ENCODE peak calls at places on chromosome 17, in ten cellular contexts. O is stomach, B is spleen, J is Peyer's patch, V is GM12878, A is tibial nerve, L is gastrocnemius medialis, E is esophagus squamous epithelium, Q is uterus, C is adrenal gland. D is an unnamed sample.

GRCh38 chr17:4717791-4718190 is 7.4 kb downstream of the ARRB2 start:
- DNase-seq in O (no peak), B (peak; percentile 91), J (no peak), V (no peak), A (no peak), L (no peak), E (no peak), Q (no peak), C (no peak), D (no peak)

GRCh38 chr17:16928406-16929280 is 43.3 kb downstream of the TNFRSF13B start:
- DNase-seq in O (no peak), B (peak; percentile 52), J (no peak), V (no peak), A (no peak), L (no peak), E (no peak), Q (no peak), C (no peak), D (peak; percentile 58)

GRCh38 chr17:419073-419735 is 66.6 kb upstream of the RPH3AL start:
- DNase-seq in O (no peak), B (no peak), J (peak; percentile 77), V (no peak), A (no peak), L (no peak), E (no peak), Q (no peak), C (no peak), D (no peak)

GRCh38 chr17:44541884-44542581 is 15.3 kb upstream of the FZD2 start:
- DNase-seq in O (no peak), B (no peak), J (no peak), V (no peak), A (no peak), L (no peak), E (no peak), Q (no peak), C (no peak), D (no peak)

GRCh38 chr17:66841328-66841727 is 6.4 kb downstream of the CACNG5 start:
- DNase-seq in O (no peak), B (no peak), J (no peak), V (no peak), A (no peak), L (no peak), E (no peak), Q (no peak), C (no peak), D (no peak)

GRCh38 chr17:75587718-75588545 is at the start of gene MYO15B:
- DNase-seq in O (peak; percentile 60), B (peak; percentile 95), J (peak; percentile 86), V (no peak), A (peak; percentile 25), L (no peak), E (no peak), Q (peak; percentile 60), C (peak; percentile 42), D (peak; percentile 67)

GRCh38 chr17:14214271-14214670 is 22.4 kb downstream of the CDRT15 start:
- DNase-seq in O (no peak), B (no peak), J (no peak), V (no peak), A (no peak), L (no peak), E (no peak), Q (no peak), C (no peak), D (no peak)

GRCh38 chr17:3980381-3980975 is 16.2 kb upstream of the ATP2A3 start:
- DNase-seq in O (no peak), B (no peak), J (no peak), V (no peak), A (no peak), L (no peak), E (no peak), Q (no peak), C (no peak), D (no peak)

GRCh38 chr17:35749560-35750412 is 3.3 kb downstream of the GAS2L2 start:
- DNase-seq in O (peak; percentile 38), B (no peak), J (no peak), V (no peak), A (no peak), L (no peak), E (no peak), Q (no peak), C (no peak), D (no peak)

GRCh38 chr17:37386462-37386861 is 10.7 kb downstream of the C17orf78 start:
- DNase-seq in O (no peak), B (no peak), J (no peak), V (no peak), A (no peak), L (no peak), E (no peak), Q (no peak), C (no peak), D (no peak)

GRCh38 chr17:10649031-10649430 is 8.1 kb downstream of the MYH3 start:
- DNase-seq in O (no peak), B (no peak), J (no peak), V (no peak), A (no peak), L (no peak), E (no peak), Q (no peak), C (no peak), D (no peak)

GRCh38 chr17:49994085-49995054 is 654 bp downstream of the DLX3 start:
- DNase-seq in O (no peak), B (no peak), J (peak; percentile 45), V (no peak), A (no peak), L (no peak), E (no peak), Q (no peak), C (no peak), D (peak; percentile 78)

DNA sequence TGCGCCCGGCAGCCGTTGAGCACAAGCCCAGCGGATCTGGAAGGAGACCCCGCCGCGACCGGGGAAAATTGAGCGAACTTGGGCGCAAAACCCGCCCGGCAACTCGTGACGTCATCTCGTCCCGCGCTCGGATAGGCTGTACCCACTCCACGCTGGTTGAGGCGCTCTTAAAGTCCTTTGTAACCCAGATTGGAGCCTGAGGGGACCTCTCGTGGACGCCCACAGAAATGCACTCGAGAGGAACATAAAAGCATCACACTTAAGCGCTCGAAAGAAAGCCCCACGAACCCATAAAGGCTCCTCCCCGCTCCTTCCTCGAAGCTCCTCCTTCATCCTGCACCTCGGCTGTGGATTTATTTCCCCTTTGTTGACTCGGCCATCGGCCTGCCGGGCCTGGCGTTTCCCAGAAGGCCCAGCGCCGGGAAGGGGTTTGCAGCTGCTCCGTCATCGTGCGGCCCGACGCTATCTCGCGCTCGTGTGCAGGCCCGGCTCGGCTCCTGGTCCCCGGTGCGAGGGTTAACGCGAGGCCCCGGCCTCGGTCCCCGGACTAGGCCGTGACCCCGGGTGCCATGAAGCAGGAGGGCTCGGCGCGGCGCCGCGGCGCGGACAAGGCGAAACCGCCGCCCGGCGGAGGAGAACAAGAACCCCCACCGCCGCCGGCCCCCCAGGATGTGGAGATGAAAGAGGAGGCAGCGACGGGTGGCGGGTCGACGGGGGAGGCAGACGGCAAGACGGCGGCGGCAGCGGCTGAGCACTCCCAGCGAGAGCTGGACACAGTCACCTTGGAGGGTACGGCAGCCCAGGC is at the start of gene PSMD3:
- DNase-seq in O (peak; percentile 99), B (peak; percentile 99), J (peak; percentile 100), V (peak; percentile 100), A (peak; percentile 99), L (peak; percentile 97), E (peak; percentile 92), Q (peak; percentile 99), C (peak; percentile 99), D (peak; percentile 99)
- TF ChIP-seq POLR2A in O (no peak), B (peak; percentile 64), J (peak; percentile 90), V (peak; percentile 93), A (peak; percentile 89), L (peak; percentile 94), E (peak; percentile 90), Q (peak; percentile 93), C (peak; percentile 91), D (no peak)

GRCh38 chr17:77403854-77404253 is 263.1 kb downstream of the SEC14L1 start:
- DNase-seq in O (no peak), B (no peak), J (no peak), V (no peak), A (no peak), L (no peak), E (no peak), Q (no peak), C (no peak), D (no peak)

GRCh38 chr17:77402159-77402731 is 261.5 kb downstream of the SEC14L1 start:
- DNase-seq in O (no peak), B (no peak), J (no peak), V (no peak), A (no peak), L (no peak), E (no peak), Q (no peak), C (no peak), D (no peak)

GRCh38 chr17:77399319-77399959 is 258.7 kb downstream of the SEC14L1 start:
- DNase-seq in O (no peak), B (no peak), J (no peak), V (no peak), A (no peak), L (no peak), E (no peak), Q (no peak), C (no peak), D (no peak)

GRCh38 chr17:77398274-77398673 is 257.5 kb downstream of the SEC14L1 start:
- DNase-seq in O (no peak), B (no peak), J (no peak), V (no peak), A (no peak), L (no peak), E (no peak), Q (no peak), C (no peak), D (no peak)

DNA sequence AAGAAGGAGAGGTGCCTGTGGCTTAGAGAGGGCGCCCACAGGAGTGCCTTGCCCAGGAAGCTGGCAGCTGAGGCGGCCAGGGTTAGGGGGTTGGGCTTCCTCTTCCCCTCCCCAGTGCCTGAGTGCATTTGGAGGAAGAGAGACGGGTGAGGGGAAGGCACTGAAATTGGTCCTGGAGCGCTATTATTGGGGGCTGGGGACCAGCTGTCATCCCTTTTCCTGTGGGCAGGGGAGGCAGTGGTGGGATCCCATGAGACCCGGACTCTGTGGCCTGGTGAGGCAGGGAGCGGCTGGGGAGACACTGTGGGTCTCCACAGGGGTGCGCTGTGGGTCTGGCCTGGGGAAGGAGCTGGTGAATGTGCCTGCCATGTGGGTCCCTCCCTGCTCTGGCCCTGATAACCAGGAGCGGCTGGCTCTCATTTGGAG is 259.7 kb downstream of the SEC14L1 start:
- DNase-seq in O (peak; percentile 54), B (peak; percentile 92), J (peak; percentile 82), V (no peak), A (no peak), L (no peak), E (no peak), Q (no peak), C (no peak), D (no peak)
- TF ChIP-seq CTCF in O (peak; percentile 59), B (peak; percentile 41), J (peak; percentile 43), V (peak; percentile 71), A (peak; percentile 44), L (peak; percentile 42), E (peak; percentile 38), Q (peak; percentile 43), C (no peak), D (peak; percentile 18)

GRCh38 chr17:70050192-70050591 is 24.8 kb upstream of the KCNJ16 start:
- DNase-seq in O (no peak), B (no peak), J (no peak), V (no peak), A (no peak), L (no peak), E (no peak), Q (no peak), C (no peak), D (no peak)
- TF ChIP-seq POLR2A in O (no peak), B (no peak), J (no peak), V (no peak), A (no peak), L (no peak), E (no peak), Q (no peak), C (no peak), D (no peak)

GRCh38 chr17:73348018-73348823 is 36.4 kb upstream of the CDC42EP4 start:
- DNase-seq in O (no peak), B (no peak), J (no peak), V (no peak), A (no peak), L (no peak), E (no peak), Q (no peak), C (no peak), D (no peak)
- TF ChIP-seq CTCF in O (no peak), B (no peak), J (no peak), V (no peak), A (no peak), L (no peak), E (no peak), Q (no peak), C (no peak), D (no peak)

D was measured in suprapubic skin.